ENCODE peak calls at places on chromosomes 11 and 22, in eight cellular contexts. B, T, Z, M, I, U, J and P are unnamed samples.

GRCh38 chr11:101862410-101863233 is 52.2 kb upstream of the CEP126 start:
- DNase-seq in I (peak), J (peak), M (no peak), Z (peak), U (no peak), B (no peak), T (peak), P (no peak)

GRCh38 chr11:65781962-65782815 is 1.4 kb upstream of the AP5B1 start:
- DNase-seq in T (no peak), U (peak), J (no peak), M (no peak), I (no peak), Z (no peak), B (no peak), P (no peak)

GRCh38 chr22:31917227-31917921 is 27.0 kb upstream of the YWHAH start:
- DNase-seq in I (no peak), Z (no peak), B (peak), M (peak), U (no peak), J (peak), T (no peak), P (no peak)

GRCh38 chr11:79388201-79388600 is 52.6 kb downstream of the TENM4 start:
- DNase-seq in U (no peak), M (no peak), B (no peak), Z (no peak), I (no peak), T (no peak), J (no peak), P (no peak)

GRCh38 chr11:31437742-31438435 is 68.2 kb downstream of the DNAJC24 start:
- DNase-seq in Z (no peak), T (peak), B (no peak), M (no peak), J (no peak), I (no peak), U (no peak), P (no peak)

GRCh38 chr11:69664901-69665300 is 10.3 kb downstream of the LTO1 start:
- DNase-seq in I (no peak), M (no peak), T (no peak), U (peak), Z (no peak), J (no peak), B (no peak), P (no peak)

GRCh38 chr11:128929468-128929867 is 13.2 kb downstream of the TP53AIP1 start:
- DNase-seq in Z (no peak), I (no peak), U (peak), J (no peak), T (peak), M (no peak), B (no peak), P (no peak)

GRCh38 chr22:24445481-24446290 is 18.3 kb downstream of the ADORA2A start:
- DNase-seq in Z (no peak), B (no peak), T (no peak), U (no peak), J (no peak), I (no peak), M (no peak), P (no peak)

GRCh38 chr11:48006301-48006992 is 26.1 kb downstream of the PTPRJ start:
- DNase-seq in J (no peak), B (no peak), U (peak), I (no peak), M (no peak), Z (no peak), T (peak), P (no peak)

GRCh38 chr22:48888466-48889208 is 939.0 kb downstream of the BRD1 start:
- DNase-seq in M (no peak), I (no peak), J (no peak), U (peak), B (no peak), T (no peak), Z (no peak), P (no peak)

GRCh38 chr11:105456950-105457349 is 152.9 kb upstream of the GRIA4 start:
- DNase-seq in B (no peak), T (no peak), U (no peak), M (no peak), J (no peak), Z (no peak), I (no peak), P (no peak)

GRCh38 chr22:17083811-17084540 is 824 bp upstream of the IL17RA start:
- DNase-seq in J (peak), I (no peak), T (no peak), Z (no peak), B (no peak), M (no peak), U (peak), P (no peak)

GRCh38 chr11:109972181-109972715 is 120.9 kb upstream of the ZC3H12C start:
- DNase-seq in J (no peak), T (peak), I (no peak), Z (no peak), U (no peak), B (no peak), M (no peak), P (no peak)

GRCh38 chr11:62464655-62465054 is 45.8 kb downstream of the SCGB1A1 start:
- DNase-seq in Z (no peak), T (no peak), U (no peak), J (no peak), I (no peak), B (peak), M (no peak), P (no peak)

GRCh38 chr11:119501777-119502405 is 78.9 kb upstream of the THY1 start:
- DNase-seq in B (no peak), I (no peak), Z (no peak), U (no peak), J (no peak), T (no peak), M (no peak), P (no peak)

GRCh38 chr11:20458905-20459632 is 71.6 kb downstream of the PRMT3 start:
- DNase-seq in J (no peak), M (no peak), Z (no peak), B (no peak), I (no peak), U (no peak), T (no peak), P (no peak)

GRCh38 chr11:121606354-121606753 is 153.6 kb upstream of the SORL1-AS1 start:
- DNase-seq in T (peak), Z (no peak), I (no peak), B (no peak), U (no peak), M (no peak), J (no peak), P (no peak)

GRCh38 chr11:46119352-46120216 is 1.7 kb downstream of the PHF21A start:
- DNase-seq in T (peak), I (no peak), U (peak), M (no peak), Z (no peak), B (peak), J (peak), P (no peak)

GRCh38 chr11:46808804-46809431 is 37.2 kb downstream of the CKAP5 start:
- DNase-seq in M (no peak), J (no peak), B (no peak), Z (peak), U (no peak), T (peak), I (peak), P (no peak)

GRCh38 chr22:43919106-43919965 is 4.3 kb upstream of the PNPLA3 start:
- DNase-seq in M (no peak), B (peak), Z (no peak), T (peak), J (peak), U (no peak), I (no peak), P (peak)

GRCh38 chr11:28339488-28339887 is 231.3 kb downstream of the METTL15 start:
- DNase-seq in T (no peak), M (no peak), U (no peak), B (no peak), Z (no peak), I (no peak), J (no peak), P (no peak)

GRCh38 chr11:44778200-44779100 is 51.7 kb downstream of the TSPAN18 start:
- DNase-seq in T (no peak), J (no peak), I (no peak), B (no peak), M (no peak), U (peak), Z (no peak), P (no peak)

GRCh38 chr11:83070878-83071640 is 638 bp downstream of the RAB30 start:
- DNase-seq in I (no peak), Z (peak), J (peak), B (peak), U (peak), T (peak), M (no peak), P (no peak)

GRCh38 chr11:85316967-85317366 is 310.2 kb downstream of the DLG2 start:
- DNase-seq in M (peak), T (no peak), U (no peak), I (no peak), Z (no peak), J (no peak), B (no peak), P (no peak)

GRCh38 chr11:69265210-69265609 is 28.7 kb upstream of the MYEOV start:
- DNase-seq in J (no peak), M (no peak), U (no peak), I (no peak), Z (no peak), B (no peak), T (no peak), P (no peak)

GRCh38 chr11:18046116-18046777 is at the start of gene TPH1:
- DNase-seq in U (no peak), J (peak), I (no peak), Z (no peak), B (peak), T (peak), M (no peak), P (no peak)

GRCh38 chr11:17719940-17720795 is 797 bp downstream of the MYOD1 start:
- DNase-seq in T (no peak), U (no peak), M (no peak), J (no peak), Z (no peak), B (no peak), I (no peak), P (no peak)

GRCh38 chr11:69870772-69871171 is 51.6 kb upstream of the FGF3 start:
- DNase-seq in M (no peak), U (no peak), T (no peak), Z (no peak), B (no peak), J (no peak), I (no peak), P (no peak)

GRCh38 chr11:121469910-121470309 is 17.1 kb upstream of the SORL1-AS1 start:
- DNase-seq in T (no peak), B (no peak), J (peak), I (no peak), U (no peak), M (no peak), Z (no peak), P (no peak)

GRCh38 chr22:42993651-42994275 is 21.2 kb downstream of the PACSIN2 start:
- DNase-seq in I (no peak), B (no peak), J (no peak), U (no peak), M (no peak), T (peak), Z (no peak), P (no peak)

GRCh38 chr22:48895831-48896765 is 931.6 kb downstream of the BRD1 start:
- DNase-seq in M (no peak), U (no peak), B (no peak), J (no peak), Z (no peak), I (no peak), T (no peak), P (no peak)

GRCh38 chr11:67368621-67369020 is 4.8 kb downstream of the CLCF1 start:
- DNase-seq in M (no peak), I (no peak), B (no peak), J (no peak), U (no peak), T (no peak), Z (no peak), P (no peak)

GRCh38 chr11:60987577-60988277 is 16.2 kb downstream of the CD6 start:
- DNase-seq in J (no peak), B (no peak), U (no peak), M (no peak), I (no peak), Z (no peak), T (no peak), P (no peak)

DNA sequence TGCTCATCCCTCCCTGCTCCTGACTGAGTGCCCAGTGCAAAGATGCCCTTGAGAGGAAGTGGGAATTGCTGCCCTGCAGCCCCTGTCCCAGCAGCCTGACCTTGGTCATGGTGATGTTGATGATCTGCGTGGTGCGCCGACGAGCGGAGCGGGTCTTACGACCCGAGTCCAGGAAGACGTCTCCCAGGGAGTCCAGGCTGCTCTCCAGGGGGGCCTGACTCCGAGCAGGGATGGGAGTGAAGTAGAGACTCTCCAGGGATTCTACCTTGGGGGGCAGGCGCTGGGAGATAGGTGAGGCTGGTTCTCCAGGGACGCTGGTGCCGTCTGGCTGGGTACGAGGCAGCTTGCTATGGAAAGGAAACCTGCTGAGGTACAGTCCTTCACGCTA is 8.4 kb downstream of the IL18BP start:
- DNase-seq in I (no peak), M (no peak), B (no peak), J (no peak), T (no peak), U (no peak), Z (no peak), P (no peak)
- TF ChIP-seq POLR2A in I (no peak), M (no peak), B (no peak), J (no peak), T (no peak), U (no peak), Z (no peak), P (no peak)

DNA sequence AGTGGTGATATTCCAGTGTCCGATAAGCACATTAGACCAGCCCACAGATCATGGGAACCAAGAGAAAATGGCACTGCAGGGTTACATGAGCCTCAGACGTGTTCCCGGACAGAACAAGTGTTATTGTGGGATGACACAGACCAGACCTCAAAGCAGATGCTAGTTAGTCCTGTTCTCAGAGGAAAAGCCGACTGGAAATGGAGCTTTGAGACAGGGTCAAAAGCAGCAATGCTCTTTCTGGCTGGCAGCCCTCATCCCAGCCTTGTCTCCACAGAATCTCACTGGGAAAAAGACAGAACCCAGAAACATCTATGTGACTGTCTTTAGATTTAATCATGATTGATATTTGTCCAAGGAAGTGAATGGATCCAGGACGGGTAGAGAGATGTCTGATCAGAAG is 506.8 kb downstream of the INSC start:
- DNase-seq in I (no peak), B (no peak), M (no peak), T (no peak), Z (no peak), U (no peak), J (no peak), P (no peak)
- TF ChIP-seq POLR2A in I (no peak), B (no peak), M (no peak), T (no peak), Z (no peak), U (no peak), J (no peak), P (no peak)

DNA sequence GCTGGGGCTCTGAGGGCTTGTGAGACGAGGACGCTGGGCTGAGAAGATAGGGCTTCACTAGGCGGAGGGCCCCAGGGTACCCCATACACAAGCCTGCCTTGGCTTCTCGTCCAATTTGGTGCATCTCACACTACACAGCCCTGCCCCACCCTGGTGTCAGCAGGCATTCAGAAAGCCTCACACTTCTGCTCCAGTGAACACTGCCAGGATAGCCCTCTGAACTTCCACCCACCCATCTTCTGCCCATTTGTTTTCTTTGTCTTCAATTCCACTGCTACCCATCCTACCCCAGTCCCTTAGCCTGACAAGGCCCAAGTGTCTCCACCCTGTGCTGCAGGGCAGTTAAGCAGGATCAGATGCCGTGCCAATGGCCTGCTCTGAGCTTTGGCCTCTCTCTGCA is 1.9 kb upstream of the BUD13 start:
- DNase-seq in M (no peak), Z (no peak), U (no peak), I (no peak), T (no peak), B (no peak), J (no peak), P (no peak)
- TF ChIP-seq POLR2A in M (no peak), Z (no peak), U (no peak), I (no peak), T (no peak), B (no peak), J (no peak), P (no peak)

DNA sequence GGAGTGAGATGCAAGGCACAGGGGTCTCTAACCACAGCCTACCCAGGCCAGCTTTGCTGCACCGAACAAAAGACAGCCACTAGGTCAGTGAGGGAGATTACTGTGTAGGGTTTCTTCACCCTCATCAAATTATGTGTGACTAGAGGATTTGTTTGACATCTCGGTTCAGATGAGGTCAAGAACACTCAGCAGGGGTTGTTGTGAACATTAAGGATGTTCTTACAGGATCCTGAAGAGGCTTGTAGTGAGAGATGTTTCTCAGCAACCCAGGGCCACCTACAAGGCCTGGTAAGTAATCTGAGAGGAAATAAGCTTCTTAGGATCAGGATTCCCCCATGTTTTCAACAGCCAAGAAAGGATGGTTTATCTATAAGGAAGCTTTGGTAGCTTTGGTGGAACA is 202.1 kb downstream of the NXPE2 start:
- DNase-seq in J (no peak), B (no peak), T (no peak), M (no peak), U (no peak), Z (no peak), I (no peak), P (no peak)
- TF ChIP-seq POLR2A in J (no peak), B (no peak), T (no peak), M (no peak), U (no peak), Z (no peak), I (no peak), P (no peak)